ENCODE peak calls at places on chromosome 13, in four cellular contexts. J, W, F and H are unnamed samples.

GRCh38 chr13:45851171-45851889 is at the start of gene SIAH3:
- DNase-seq in W (peak), J (peak), F (no peak), H (no peak)

GRCh38 chr13:20475927-20476691 is 49.5 kb downstream of the CRYL1 start:
- DNase-seq in J (peak), F (no peak), W (no peak), H (no peak)

GRCh38 chr13:45784755-45785675 is 66.5 kb downstream of the SIAH3 start:
- DNase-seq in F (no peak), J (no peak), W (no peak), H (no peak)

GRCh38 chr13:28495586-28496564 is 947 bp upstream of the FLT1 start:
- DNase-seq in F (no peak), W (no peak), J (peak), H (no peak)

GRCh38 chr13:100532090-100532766 is 56.4 kb downstream of the GGACT start:
- DNase-seq in F (no peak), J (no peak), W (peak), H (no peak)

GRCh38 chr13:31761951-31762350 is 22.6 kb downstream of the RXFP2 start:
- DNase-seq in J (no peak), W (no peak), F (no peak), H (peak)

GRCh38 chr13:48042889-48043288 is 5.4 kb downstream of the NUDT15 start:
- DNase-seq in J (no peak), W (no peak), F (no peak), H (no peak)

GRCh38 chr13:19632915-19633339 is 532 bp upstream of the MPHOSPH8 start:
- DNase-seq in W (no peak), F (no peak), J (no peak), H (no peak)

GRCh38 chr13:89027694-89028306 is 1356.6 kb downstream of the SLITRK5 start:
- DNase-seq in F (no peak), W (no peak), J (no peak), H (no peak)

GRCh38 chr13:89457977-89458376 is 1786.8 kb downstream of the SLITRK5 start:
- DNase-seq in W (no peak), F (no peak), J (peak), H (peak)

GRCh38 chr13:109697936-109698335 is 88.4 kb downstream of the IRS2 start:
- DNase-seq in F (no peak), W (no peak), J (no peak), H (no peak)

GRCh38 chr13:26616126-26616525 is 58.6 kb downstream of the WASF3 start:
- DNase-seq in F (no peak), W (no peak), J (no peak), H (peak)

GRCh38 chr13:77674802-77675201 is 22.7 kb upstream of the SLAIN1 start:
- DNase-seq in J (no peak), F (no peak), W (no peak), H (no peak)

GRCh38 chr13:44932850-44933251 is 56.4 kb downstream of the NUFIP1 start:
- DNase-seq in F (no peak), J (no peak), W (no peak), H (peak)

GRCh38 chr13:97367016-97367415 is 67.0 kb upstream of the RAP2A start:
- DNase-seq in J (peak), F (no peak), W (no peak), H (peak)

GRCh38 chr13:28138012-28138755 is at the start of gene PAN3:
- DNase-seq in F (peak), W (peak), J (peak), H (peak)

GRCh38 chr13:57557979-57558529 is 73.5 kb upstream of the PCDH17 start:
- DNase-seq in J (peak), F (no peak), W (no peak), H (no peak)

GRCh38 chr13:77353980-77354379 is 27.1 kb upstream of the MYCBP2 start:
- DNase-seq in W (no peak), J (no peak), F (no peak), H (no peak)

GRCh38 chr13:35954207-35954560 is 177.0 kb downstream of the DCLK1 start:
- DNase-seq in W (no peak), F (no peak), J (no peak), H (no peak)

GRCh38 chr13:41229356-41229755 is 34.0 kb downstream of the MTRF1 start:
- DNase-seq in W (no peak), J (no peak), F (no peak), H (no peak)

GRCh38 chr13:104011505-104012270 is 945.5 kb upstream of the SLC10A2 start:
- DNase-seq in J (peak), F (no peak), W (peak), H (no peak)

GRCh38 chr13:77028202-77028601 is 1.2 kb upstream of the FBXL3 start:
- DNase-seq in J (peak), F (no peak), W (no peak), H (no peak)

GRCh38 chr13:101736551-101736950 is 284.1 kb downstream of the ITGBL1 start:
- DNase-seq in F (no peak), J (peak), W (no peak), H (no peak)

GRCh38 chr13:40498461-40498860 is 168.0 kb downstream of the FOXO1 start:
- DNase-seq in F (no peak), J (no peak), W (no peak), H (no peak)

GRCh38 chr13:112252744-112253590 is 123.2 kb upstream of the SPACA7 start:
- DNase-seq in J (no peak), W (no peak), F (no peak), H (no peak)

GRCh38 chr13:112253631-112254030 is 122.5 kb upstream of the SPACA7 start:
- DNase-seq in F (no peak), J (no peak), W (no peak), H (no peak)

GRCh38 chr13:112249644-112250610 is 126.2 kb upstream of the SPACA7 start:
- DNase-seq in W (peak), J (peak), F (no peak), H (no peak)

GRCh38 chr13:112250788-112251445 is 125.2 kb upstream of the SPACA7 start:
- DNase-seq in W (no peak), J (no peak), F (no peak), H (no peak)

DNA sequence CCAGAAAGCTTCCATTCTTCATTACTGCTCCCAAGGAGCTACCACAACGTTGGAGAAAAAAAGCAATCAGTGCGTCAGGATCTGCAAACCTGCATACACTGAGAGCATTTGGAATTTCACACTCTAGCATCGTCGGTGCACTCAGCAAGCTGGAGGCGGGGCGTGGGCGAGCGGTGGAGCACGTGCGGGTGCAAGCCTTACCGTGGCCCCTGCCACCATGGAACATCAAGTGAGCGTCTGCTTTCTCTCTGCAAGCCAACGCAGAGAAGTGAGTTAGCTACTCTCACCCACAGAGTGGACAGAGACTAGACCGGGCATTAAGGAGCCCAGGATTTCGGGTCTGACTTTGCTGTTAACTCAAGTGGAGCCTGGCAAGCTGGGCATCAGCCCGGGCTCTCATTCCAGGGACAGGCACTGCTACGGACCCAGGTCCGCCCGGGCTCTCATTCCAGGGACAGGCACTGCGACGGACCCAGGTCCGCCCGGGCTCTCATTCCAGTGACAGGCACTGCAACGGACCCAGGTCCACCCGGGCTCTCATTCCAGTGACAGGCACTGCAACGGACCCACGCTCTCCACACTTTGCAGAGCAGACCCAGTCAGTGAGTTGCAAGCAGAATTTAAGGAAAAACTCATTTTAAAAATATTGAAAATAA is 124.1 kb upstream of the SPACA7 start:
- DNase-seq in J (no peak), F (no peak), W (no peak), H (no peak)
- H2BK15ac ChIP-seq in J (no peak), F (no peak), W (no peak), H (no peak)

GRCh38 chr13:91459485-91459884 is 61.1 kb downstream of the GPC5 start:
- DNase-seq in J (peak), W (no peak), F (no peak), H (no peak)
- H3K4ac ChIP-seq in J (no peak), W (no peak), F (no peak), H (no peak)

DNA sequence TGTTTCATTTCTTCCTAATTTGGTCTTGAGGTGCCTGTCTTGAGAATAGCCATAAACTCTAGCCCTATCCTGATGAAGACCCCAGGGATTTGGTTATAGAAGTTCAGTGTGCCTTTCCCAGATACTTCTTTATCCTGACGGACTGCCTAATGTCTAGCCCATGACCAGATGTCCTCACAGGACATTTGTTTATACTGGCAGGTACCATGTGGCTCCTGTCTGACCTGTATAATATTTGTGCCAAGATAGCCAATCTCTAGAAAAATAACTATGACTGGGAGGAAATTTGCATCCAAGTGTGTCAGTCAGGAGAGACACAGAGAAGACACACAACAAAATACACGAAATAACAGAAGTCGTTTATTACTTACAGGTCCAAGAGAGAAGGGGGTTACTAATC is 69.2 kb upstream of the MIR17HG start:
- DNase-seq in J (no peak), W (no peak), F (no peak), H (no peak)
- H3K56ac ChIP-seq in J (no peak), W (no peak), F (no peak), H (no peak)

DNA sequence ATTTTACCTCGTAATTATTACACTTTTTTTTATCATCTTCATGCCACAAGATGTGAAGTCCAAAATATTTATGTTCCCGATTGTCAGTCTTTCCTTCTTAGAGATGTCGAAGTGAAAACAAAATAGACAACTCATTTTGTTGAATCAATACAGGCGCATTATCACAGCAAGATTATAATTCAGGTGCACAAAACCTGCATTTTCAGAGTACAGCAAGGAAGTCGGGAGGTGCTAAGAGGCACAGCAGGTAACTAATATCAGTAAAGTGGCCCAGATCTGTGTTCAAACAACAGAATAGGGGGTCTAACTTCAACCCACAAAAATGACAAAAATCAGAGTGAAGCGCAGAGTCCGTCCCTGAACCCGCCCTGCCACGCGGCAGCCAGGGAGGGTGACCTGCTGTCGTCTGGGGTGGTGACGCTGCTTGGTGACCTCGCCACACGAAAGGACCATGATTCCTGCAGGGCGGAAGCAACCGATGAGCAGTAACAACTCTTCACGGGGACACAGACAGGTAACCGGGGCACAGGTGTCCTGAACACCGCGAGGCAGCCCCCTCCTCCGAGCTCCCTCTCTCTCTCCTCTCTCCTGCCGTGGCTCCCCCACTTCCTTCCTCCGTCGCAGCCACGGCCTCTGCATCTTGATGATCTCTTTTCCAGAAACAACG is 50.9 kb upstream of the SPACA7 start:
- DNase-seq in F (no peak), J (no peak), W (no peak), H (no peak)
- H2BK15ac ChIP-seq in F (no peak), J (no peak), W (no peak), H (no peak)

GRCh38 chr13:53941588-53942190 is 913.1 kb downstream of the OLFM4 start:
- DNase-seq in W (no peak), J (peak), F (peak), H (no peak)

DNA sequence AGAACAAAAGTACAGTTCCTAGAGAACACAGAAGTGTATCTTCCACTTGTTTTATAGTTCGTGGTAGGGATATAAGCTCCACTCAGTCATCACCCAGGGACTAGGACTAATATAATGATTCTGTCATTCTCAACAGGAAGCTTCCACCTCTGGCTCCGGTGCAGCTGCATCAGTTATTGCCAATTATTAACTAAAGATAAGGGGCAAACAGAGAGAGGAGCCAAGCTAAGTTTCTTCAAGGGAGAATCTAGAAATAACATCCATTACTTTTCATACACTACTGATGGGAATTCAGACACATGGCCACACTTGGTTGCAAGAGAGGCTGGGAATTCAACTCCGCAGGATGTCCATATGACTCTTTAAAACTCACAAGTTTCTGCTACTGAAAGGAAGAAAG is 917.9 kb downstream of the OLFM4 start:
- DNase-seq in W (no peak), F (no peak), J (no peak), H (no peak)
- H3K4ac ChIP-seq in W (no peak), F (no peak), J (no peak), H (no peak)